ENCODE peak calls at places on chromosome X, in ten cellular contexts. Y is stimulated activated CD8-positive, alpha-beta memory T cell treated with anti-CD3 and anti-CD28 coated beads, Interleukin-12 subunit alpha, Interleukin-12 subunit beta, amount 100 ng/mL, for 1 hour; L is HT1080; Q is activated CD4-positive, alpha-beta T cell treated with anti-CD3 and anti-CD28 coated beads, Interleukin-2, amount 10 ng/mL, durations not matched to agents 7 days and 5 days; W is RPMI8226; N is T-helper 9 cell; G is GM13976; T is NCI-H2171; F is AG09309; A is GM04503. U is an unnamed sample.

GRCh38 chrX:111568356-111568755 is 56.9 kb downstream of the SERTM2 start:
- DNase-seq in Y (no peak), L (peak; percentile 3), Q (no peak), W (peak; percentile 9), N (no peak), G (no peak), T (no peak), F (no peak), A (no peak), U (no peak)

GRCh38 chrX:31130457-31131215 is 58.8 kb upstream of the FTHL17 start:
- DNase-seq in Y (no peak), L (no peak), Q (no peak), W (no peak), N (no peak), G (no peak), T (no peak), F (peak; percentile 2), A (no peak), U (no peak)

GRCh38 chrX:151753313-151754041 is 18.9 kb downstream of the CNGA2 start:
- DNase-seq in Y (no peak), L (peak; percentile 52), Q (peak; percentile 7), W (peak; percentile 45), N (no peak), G (peak; percentile 64), T (peak; percentile 23), F (no peak), A (peak; percentile 11), U (peak; percentile 41)

GRCh38 chrX:129523076-129524055 is at the start of gene SMARCA1:
- DNase-seq in Y (no peak), L (peak; percentile 30), Q (no peak), W (peak; percentile 8), N (peak; percentile 1), G (peak; percentile 45), T (peak; percentile 30), F (no peak), A (no peak), U (no peak)

GRCh38 chrX:68983004-68983857 is 154.4 kb downstream of the EFNB1 start:
- DNase-seq in Y (no peak), L (no peak), Q (no peak), W (no peak), N (no peak), G (peak; percentile 6), T (no peak), F (no peak), A (no peak), U (no peak)

GRCh38 chrX:3184176-3184930 is 143.1 kb downstream of the ARSF start:
- DNase-seq in Y (no peak), L (no peak), Q (no peak), W (no peak), N (no peak), G (no peak), T (no peak), F (peak; percentile 74), A (peak; percentile 94), U (no peak)

GRCh38 chrX:10756365-10756915 is 136.1 kb upstream of the MID1 start:
- DNase-seq in Y (no peak), L (peak; percentile 77), Q (no peak), W (no peak), N (no peak), G (no peak), T (no peak), F (no peak), A (peak; percentile 63), U (no peak)

GRCh38 chrX:72366746-72367145 is 61.0 kb upstream of the CITED1 start:
- DNase-seq in Y (no peak), L (no peak), Q (no peak), W (no peak), N (no peak), G (no peak), T (no peak), F (no peak), A (no peak), U (no peak)

GRCh38 chrX:41449615-41450014 is 2.5 kb downstream of the NYX start:
- DNase-seq in Y (no peak), L (no peak), Q (no peak), W (peak; percentile 78), N (no peak), G (no peak), T (no peak), F (no peak), A (peak; percentile 30), U (no peak)

GRCh38 chrX:84735025-84735424 is 232.8 kb upstream of the HDX start:
- DNase-seq in Y (no peak), L (no peak), Q (no peak), W (no peak), N (no peak), G (no peak), T (no peak), F (no peak), A (no peak), U (no peak)

GRCh38 chrX:48461830-48462229 is 8.2 kb downstream of the SLC38A5 start:
- DNase-seq in Y (no peak), L (no peak), Q (no peak), W (no peak), N (no peak), G (peak; percentile 18), T (no peak), F (no peak), A (no peak), U (no peak)

GRCh38 chrX:103669745-103670144 is 16.8 kb downstream of the MORF4L2 start:
- DNase-seq in Y (no peak), L (no peak), Q (no peak), W (no peak), N (no peak), G (no peak), T (no peak), F (no peak), A (no peak), U (no peak)

GRCh38 chrX:727738-728621 is 97.4 kb downstream of the SHOX start:
- DNase-seq in Y (no peak), L (peak; percentile 23), Q (no peak), W (peak; percentile 63), N (no peak), G (no peak), T (no peak), F (no peak), A (no peak), U (no peak)

GRCh38 chrX:99603076-99603814 is 806.8 kb downstream of the PCDH19 start:
- DNase-seq in Y (no peak), L (no peak), Q (no peak), W (no peak), N (no peak), G (no peak), T (no peak), F (no peak), A (no peak), U (no peak)

GRCh38 chrX:131617182-131617581 is 73.3 kb downstream of the OR13H1 start:
- DNase-seq in Y (no peak), L (peak; percentile 91), Q (no peak), W (no peak), N (no peak), G (no peak), T (no peak), F (peak; percentile 38), A (peak; percentile 3), U (no peak)

GRCh38 chrX:132676561-132677186 is 187.8 kb upstream of the MBNL3 start:
- DNase-seq in Y (no peak), L (no peak), Q (no peak), W (no peak), N (no peak), G (no peak), T (no peak), F (no peak), A (no peak), U (no peak)

GRCh38 chrX:72201836-72202536 is 20.4 kb downstream of the PIN4 start:
- DNase-seq in Y (no peak), L (peak; percentile 85), Q (no peak), W (no peak), N (no peak), G (no peak), T (no peak), F (peak; percentile 29), A (peak; percentile 39), U (no peak)

GRCh38 chrX:118666521-118666920 is 60.9 kb upstream of the IL13RA1 start:
- DNase-seq in Y (no peak), L (no peak), Q (no peak), W (no peak), N (no peak), G (no peak), T (no peak), F (no peak), A (no peak), U (no peak)

GRCh38 chrX:29841750-29842149 is 373.6 kb upstream of the MAGEB2 start:
- DNase-seq in Y (no peak), L (peak; percentile 2), Q (no peak), W (no peak), N (no peak), G (no peak), T (no peak), F (no peak), A (peak; percentile 18), U (no peak)

GRCh38 chrX:1427756-1428155 is 25.0 kb downstream of the ASMTL start:
- DNase-seq in Y (no peak), L (no peak), Q (no peak), W (no peak), N (no peak), G (no peak), T (no peak), F (no peak), A (no peak), U (no peak)

GRCh38 chrX:9163153-9163790 is 129.3 kb upstream of the FAM9B start:
- DNase-seq in Y (no peak), L (peak; percentile 47), Q (no peak), W (no peak), N (no peak), G (no peak), T (peak; percentile 58), F (no peak), A (no peak), U (no peak)

GRCh38 chrX:119758682-119759332 is 419 bp downstream of the SOWAHD start:
- DNase-seq in Y (no peak), L (no peak), Q (peak; percentile 27), W (peak; percentile 48), N (peak; percentile 31), G (no peak), T (no peak), F (no peak), A (no peak), U (no peak)

GRCh38 chrX:18981124-18981807 is 2.6 kb downstream of the PHKA2 start:
- DNase-seq in Y (no peak), L (no peak), Q (no peak), W (no peak), N (no peak), G (no peak), T (no peak), F (no peak), A (no peak), U (no peak)

GRCh38 chrX:47235691-47236103 is 2.9 kb downstream of the USP11 start:
- DNase-seq in Y (no peak), L (no peak), Q (no peak), W (no peak), N (no peak), G (no peak), T (no peak), F (no peak), A (no peak), U (no peak)

GRCh38 chrX:30275498-30275897 is 28.6 kb downstream of the MAGEB1 start:
- DNase-seq in Y (no peak), L (peak; percentile 7), Q (no peak), W (no peak), N (no peak), G (no peak), T (no peak), F (no peak), A (no peak), U (no peak)

GRCh38 chrX:48541140-48541814 is 1.8 kb downstream of the TBC1D25 start:
- DNase-seq in Y (no peak), L (no peak), Q (no peak), W (no peak), N (no peak), G (no peak), T (no peak), F (no peak), A (no peak), U (no peak)

GRCh38 chrX:32893751-32894150 is 317.6 kb downstream of the DMD start:
- DNase-seq in Y (no peak), L (no peak), Q (no peak), W (no peak), N (no peak), G (no peak), T (no peak), F (no peak), A (no peak), U (no peak)